ENCODE peak calls at places on chromosomes 2 and 18, in seven cellular contexts. One of them, this sample, is unnamed.
A peak's percentile ranks its signal among the peaks of the same experiment; 100 is the strongest.

GRCh38 chr18:57311472-57311871 is 40.9 kb upstream of the ST8SIA3 start:
- DNase-seq in GM12892: no peak
- DNase-seq in RPMI7951: no peak
- DNase-seq in esophagus squamous epithelium: no peak
- DNase-seq in posterior vena cava: no peak
- DNase-seq in cardiac fibroblast: no peak
- DNase-seq in SW480: no peak
- DNase-seq in this sample: no peak

GRCh38 chr18:13871701-13872100 is 43.6 kb downstream of the MC2R start:
- DNase-seq in cardiac fibroblast: no peak
- DNase-seq in GM12892: no peak
- DNase-seq in esophagus squamous epithelium: no peak
- DNase-seq in posterior vena cava: no peak
- DNase-seq in RPMI7951: no peak
- DNase-seq in SW480: no peak
- DNase-seq in this sample: no peak

GRCh38 chr2:101063352-101063751 is 61.3 kb downstream of the RPL31 start:
- DNase-seq in SW480: peak; percentile 64
- DNase-seq in GM12892: no peak
- DNase-seq in cardiac fibroblast: peak; percentile 96
- DNase-seq in posterior vena cava: no peak
- DNase-seq in RPMI7951: peak; percentile 76
- DNase-seq in esophagus squamous epithelium: no peak
- DNase-seq in this sample: peak; percentile 93

GRCh38 chr18:76874643-76875389 is 52.5 kb downstream of the ZNF236 start:
- DNase-seq in RPMI7951: peak; percentile 2
- DNase-seq in GM12892: no peak
- DNase-seq in esophagus squamous epithelium: no peak
- DNase-seq in cardiac fibroblast: no peak
- DNase-seq in SW480: no peak
- DNase-seq in posterior vena cava: no peak
- DNase-seq in this sample: no peak

GRCh38 chr2:12675352-12675795 is 41.4 kb upstream of the TRIB2 start:
- DNase-seq in cardiac fibroblast: peak; percentile 72
- DNase-seq in GM12892: no peak
- DNase-seq in posterior vena cava: no peak
- DNase-seq in RPMI7951: peak; percentile 38
- DNase-seq in SW480: no peak
- DNase-seq in esophagus squamous epithelium: no peak
- DNase-seq in this sample: no peak

GRCh38 chr2:51624995-51625394 is 593.1 kb upstream of the NRXN1 start:
- DNase-seq in posterior vena cava: no peak
- DNase-seq in cardiac fibroblast: peak; percentile 0
- DNase-seq in GM12892: no peak
- DNase-seq in esophagus squamous epithelium: no peak
- DNase-seq in RPMI7951: no peak
- DNase-seq in SW480: no peak
- DNase-seq in this sample: peak; percentile 58

GRCh38 chr18:48834421-48835011 is 116.2 kb downstream of the SMAD7 start:
- DNase-seq in RPMI7951: peak; percentile 98
- DNase-seq in posterior vena cava: peak; percentile 96
- DNase-seq in SW480: peak; percentile 66
- DNase-seq in GM12892: peak; percentile 65
- DNase-seq in cardiac fibroblast: peak; percentile 93
- DNase-seq in esophagus squamous epithelium: peak; percentile 30
- DNase-seq in this sample: peak; percentile 88

GRCh38 chr2:227370791-227371312 is 8.3 kb downstream of the TM4SF20 start:
- DNase-seq in cardiac fibroblast: peak; percentile 87
- DNase-seq in posterior vena cava: no peak
- DNase-seq in esophagus squamous epithelium: no peak
- DNase-seq in SW480: no peak
- DNase-seq in GM12892: no peak
- DNase-seq in RPMI7951: peak; percentile 31
- DNase-seq in this sample: peak; percentile 77

GRCh38 chr2:158529379-158530110 is 72.8 kb downstream of the PKP4 start:
- DNase-seq in RPMI7951: peak; percentile 69
- DNase-seq in SW480: no peak
- DNase-seq in cardiac fibroblast: peak; percentile 56
- DNase-seq in GM12892: no peak
- DNase-seq in posterior vena cava: no peak
- DNase-seq in esophagus squamous epithelium: no peak
- DNase-seq in this sample: peak; percentile 28

GRCh38 chr2:12847694-12848093 is 131.0 kb downstream of the TRIB2 start:
- DNase-seq in RPMI7951: no peak
- DNase-seq in cardiac fibroblast: no peak
- DNase-seq in GM12892: no peak
- DNase-seq in SW480: no peak
- DNase-seq in posterior vena cava: no peak
- DNase-seq in esophagus squamous epithelium: no peak
- DNase-seq in this sample: no peak

GRCh38 chr2:10905872-10906143 is 5.9 kb upstream of the KCNF1 start:
- DNase-seq in SW480: no peak
- DNase-seq in esophagus squamous epithelium: no peak
- DNase-seq in GM12892: no peak
- DNase-seq in cardiac fibroblast: no peak
- DNase-seq in RPMI7951: no peak
- DNase-seq in posterior vena cava: no peak
- DNase-seq in this sample: no peak

GRCh38 chr2:9918275-9918674 is 33.2 kb upstream of the GRHL1 start:
- DNase-seq in esophagus squamous epithelium: no peak
- DNase-seq in RPMI7951: no peak
- DNase-seq in posterior vena cava: no peak
- DNase-seq in SW480: no peak
- DNase-seq in cardiac fibroblast: peak; percentile 32
- DNase-seq in GM12892: no peak
- DNase-seq in this sample: peak; percentile 31

GRCh38 chr18:64165906-64166305 is 17.0 kb upstream of the LINC00305 start:
- DNase-seq in GM12892: no peak
- DNase-seq in esophagus squamous epithelium: no peak
- DNase-seq in RPMI7951: no peak
- DNase-seq in SW480: no peak
- DNase-seq in cardiac fibroblast: no peak
- DNase-seq in posterior vena cava: no peak
- DNase-seq in this sample: no peak

GRCh38 chr2:69517410-69517809 is 80.2 kb upstream of the NFU1 start:
- DNase-seq in SW480: no peak
- DNase-seq in RPMI7951: no peak
- DNase-seq in cardiac fibroblast: no peak
- DNase-seq in esophagus squamous epithelium: no peak
- DNase-seq in GM12892: no peak
- DNase-seq in posterior vena cava: no peak
- DNase-seq in this sample: no peak

GRCh38 chr2:221448086-221448856 is 123.8 kb downstream of the EPHA4 start:
- DNase-seq in SW480: no peak
- DNase-seq in GM12892: no peak
- DNase-seq in RPMI7951: no peak
- DNase-seq in posterior vena cava: no peak
- DNase-seq in esophagus squamous epithelium: no peak
- DNase-seq in cardiac fibroblast: no peak
- DNase-seq in this sample: no peak

GRCh38 chr2:226788881-226789485 is 10.6 kb downstream of the IRS1 start:
- DNase-seq in esophagus squamous epithelium: no peak
- DNase-seq in posterior vena cava: no peak
- DNase-seq in GM12892: no peak
- DNase-seq in RPMI7951: no peak
- DNase-seq in cardiac fibroblast: no peak
- DNase-seq in SW480: no peak
- DNase-seq in this sample: no peak

GRCh38 chr18:12976305-12976704 is 14.9 kb upstream of the CEP192 start:
- DNase-seq in RPMI7951: no peak
- DNase-seq in GM12892: no peak
- DNase-seq in esophagus squamous epithelium: no peak
- DNase-seq in SW480: no peak
- DNase-seq in posterior vena cava: no peak
- DNase-seq in cardiac fibroblast: no peak
- DNase-seq in this sample: no peak

GRCh38 chr2:37317746-37318145 is 6.9 kb downstream of the PRKD3 start:
- DNase-seq in cardiac fibroblast: no peak
- DNase-seq in RPMI7951: no peak
- DNase-seq in esophagus squamous epithelium: no peak
- DNase-seq in posterior vena cava: no peak
- DNase-seq in SW480: no peak
- DNase-seq in GM12892: no peak
- DNase-seq in this sample: no peak

GRCh38 chr18:76727589-76727988 is 94.8 kb upstream of the ZNF236 start:
- DNase-seq in posterior vena cava: no peak
- DNase-seq in RPMI7951: no peak
- DNase-seq in cardiac fibroblast: no peak
- DNase-seq in esophagus squamous epithelium: no peak
- DNase-seq in SW480: no peak
- DNase-seq in GM12892: no peak
- DNase-seq in this sample: no peak

GRCh38 chr2:213065583-213066444 is 85.6 kb downstream of the IKZF2 start:
- DNase-seq in GM12892: no peak
- DNase-seq in cardiac fibroblast: peak; percentile 72
- DNase-seq in SW480: no peak
- DNase-seq in esophagus squamous epithelium: no peak
- DNase-seq in posterior vena cava: no peak
- DNase-seq in RPMI7951: peak; percentile 6
- DNase-seq in this sample: peak; percentile 78

GRCh38 chr2:62789518-62789917 is 84.0 kb downstream of the EHBP1 start:
- DNase-seq in GM12892: no peak
- DNase-seq in cardiac fibroblast: no peak
- DNase-seq in posterior vena cava: no peak
- DNase-seq in RPMI7951: no peak
- DNase-seq in esophagus squamous epithelium: no peak
- DNase-seq in SW480: no peak
- DNase-seq in this sample: no peak

GRCh38 chr18:73254564-73254963 is 386.8 kb upstream of the NETO1 start:
- DNase-seq in posterior vena cava: no peak
- DNase-seq in cardiac fibroblast: no peak
- DNase-seq in GM12892: no peak
- DNase-seq in esophagus squamous epithelium: no peak
- DNase-seq in RPMI7951: no peak
- DNase-seq in SW480: no peak
- DNase-seq in this sample: no peak

GRCh38 chr2:33496150-33496549 is 19.7 kb downstream of the RASGRP3 start:
- DNase-seq in cardiac fibroblast: no peak
- DNase-seq in posterior vena cava: no peak
- DNase-seq in esophagus squamous epithelium: no peak
- DNase-seq in GM12892: no peak
- DNase-seq in RPMI7951: no peak
- DNase-seq in SW480: no peak
- DNase-seq in this sample: no peak

GRCh38 chr2:69946351-69947077 is 14.9 kb downstream of the ASPRV1 start:
- DNase-seq in cardiac fibroblast: peak; percentile 48
- DNase-seq in GM12892: peak; percentile 41
- DNase-seq in SW480: peak; percentile 92
- DNase-seq in posterior vena cava: no peak
- DNase-seq in RPMI7951: peak; percentile 56
- DNase-seq in esophagus squamous epithelium: no peak
- DNase-seq in this sample: peak; percentile 15

This sample was measured in fibroblast of gingiva.